ENCODE peak calls at places on chromosomes 13 and 19, in four cellular contexts. F is lung, O is keratinocyte, K is upper lobe of right lung. G is an unnamed sample.

GRCh38 chr13:97165527-97166425 is 56.4 kb upstream of the MBNL2 start:
- DNase-seq in F (no peak), O (no peak), K (no peak), G (no peak)

GRCh38 chr19:10748195-10748923 is 30.5 kb downstream of the DNM2 start:
- DNase-seq in F (no peak), O (no peak), K (no peak), G (no peak)

GRCh38 chr13:93226623-93227279 is at the start of gene GPC6:
- DNase-seq in F (no peak), O (no peak), K (no peak), G (no peak)

GRCh38 chr19:45766293-45766918 is 2.6 kb downstream of the SIX5 start:
- DNase-seq in F (no peak), O (no peak), K (no peak), G (no peak)

GRCh38 chr19:36097036-36097435 is 13.9 kb upstream of the OVOL3 start:
- DNase-seq in F (no peak), O (no peak), K (no peak), G (no peak)

GRCh38 chr13:35165205-35165604 is 223.1 kb downstream of the NBEA start:
- DNase-seq in F (no peak), O (no peak), K (no peak), G (no peak)

GRCh38 chr19:3146677-3147100 is 10.9 kb downstream of the GNA15 start:
- DNase-seq in F (peak; percentile 51), O (no peak), K (peak; percentile 78), G (no peak)

GRCh38 chr19:28619842-28620429 is 593.0 kb downstream of the UQCRFS1 start:
- DNase-seq in F (no peak), O (no peak), K (no peak), G (peak; percentile 42)

GRCh38 chr13:67520886-67521285 is 290.8 kb upstream of the PCDH9 start:
- DNase-seq in F (no peak), O (no peak), K (no peak), G (no peak)

GRCh38 chr13:37526710-37527446 is 71.7 kb downstream of the POSTN start:
- DNase-seq in F (no peak), O (no peak), K (no peak), G (no peak)

GRCh38 chr19:13838071-13838942 is 38.6 kb upstream of the NANOS3 start:
- DNase-seq in F (no peak), O (no peak), K (no peak), G (no peak)

G was measured in right atrium auricular region.